ENCODE peak calls at places on chromosome 7, in seven cellular contexts. One of them, this sample, is unnamed.

GRCh38 chr7:3117488-3118228 is 74.0 kb upstream of the CARD11 start:
- DNase-seq in gastrocnemius medialis: no peak
- DNase-seq in left ventricle myocardium inferior: no peak
- DNase-seq in Calu3: no peak
- DNase-seq in natural killer cell: no peak
- DNase-seq in B cell: peak; percentile 18
- DNase-seq in cardiac muscle cell: peak; percentile 3
- DNase-seq in this sample: no peak

GRCh38 chr7:1920266-1920681 is 250.2 kb downstream of the ELFN1 start:
- DNase-seq in left ventricle myocardium inferior: no peak
- DNase-seq in gastrocnemius medialis: no peak
- DNase-seq in cardiac muscle cell: no peak
- DNase-seq in Calu3: no peak
- DNase-seq in natural killer cell: no peak
- DNase-seq in B cell: peak; percentile 59
- DNase-seq in this sample: no peak

GRCh38 chr7:33418251-33418701 is 288.9 kb downstream of the BBS9 start:
- DNase-seq in left ventricle myocardium inferior: no peak
- DNase-seq in natural killer cell: no peak
- DNase-seq in cardiac muscle cell: no peak
- DNase-seq in B cell: no peak
- DNase-seq in Calu3: no peak
- DNase-seq in gastrocnemius medialis: no peak
- DNase-seq in this sample: no peak

GRCh38 chr7:31971049-31971665 is 99.0 kb downstream of the PDE1C start:
- DNase-seq in cardiac muscle cell: no peak
- DNase-seq in gastrocnemius medialis: no peak
- DNase-seq in left ventricle myocardium inferior: no peak
- DNase-seq in Calu3: no peak
- DNase-seq in B cell: no peak
- DNase-seq in natural killer cell: no peak
- DNase-seq in this sample: no peak

GRCh38 chr7:36658603-36659516 is 65.4 kb downstream of the AOAH start:
- DNase-seq in cardiac muscle cell: no peak
- DNase-seq in natural killer cell: no peak
- DNase-seq in gastrocnemius medialis: no peak
- DNase-seq in B cell: no peak
- DNase-seq in Calu3: peak; percentile 48
- DNase-seq in left ventricle myocardium inferior: no peak
- DNase-seq in this sample: no peak

GRCh38 chr7:154965014-154965413 is 37.9 kb downstream of the PAXIP1 start:
- DNase-seq in cardiac muscle cell: no peak
- DNase-seq in gastrocnemius medialis: no peak
- DNase-seq in left ventricle myocardium inferior: no peak
- DNase-seq in B cell: no peak
- DNase-seq in natural killer cell: no peak
- DNase-seq in Calu3: no peak
- DNase-seq in this sample: no peak

GRCh38 chr7:152848026-152848425 is 88.5 kb downstream of the ACTR3B start:
- DNase-seq in gastrocnemius medialis: no peak
- DNase-seq in left ventricle myocardium inferior: no peak
- DNase-seq in B cell: no peak
- DNase-seq in natural killer cell: no peak
- DNase-seq in Calu3: no peak
- DNase-seq in cardiac muscle cell: no peak
- DNase-seq in this sample: no peak

GRCh38 chr7:80563561-80564327 is 51.9 kb upstream of the GNAT3 start:
- DNase-seq in natural killer cell: no peak
- DNase-seq in B cell: no peak
- DNase-seq in cardiac muscle cell: no peak
- DNase-seq in Calu3: peak; percentile 3
- DNase-seq in left ventricle myocardium inferior: no peak
- DNase-seq in gastrocnemius medialis: no peak
- DNase-seq in this sample: no peak

GRCh38 chr7:111650456-111650999 is 88.2 kb upstream of the IMMP2L start:
- DNase-seq in Calu3: peak; percentile 5
- DNase-seq in left ventricle myocardium inferior: no peak
- DNase-seq in cardiac muscle cell: no peak
- DNase-seq in gastrocnemius medialis: peak; percentile 25
- DNase-seq in B cell: no peak
- DNase-seq in natural killer cell: no peak
- DNase-seq in this sample: no peak

GRCh38 chr7:32047075-32047474 is 23.1 kb downstream of the PDE1C start:
- DNase-seq in B cell: no peak
- DNase-seq in Calu3: no peak
- DNase-seq in left ventricle myocardium inferior: no peak
- DNase-seq in gastrocnemius medialis: no peak
- DNase-seq in cardiac muscle cell: no peak
- DNase-seq in natural killer cell: no peak
- DNase-seq in this sample: no peak

GRCh38 chr7:96526492-96526891 is 183.2 kb downstream of the SEM1 start:
- DNase-seq in cardiac muscle cell: no peak
- DNase-seq in natural killer cell: no peak
- DNase-seq in left ventricle myocardium inferior: no peak
- DNase-seq in Calu3: no peak
- DNase-seq in B cell: no peak
- DNase-seq in gastrocnemius medialis: no peak
- DNase-seq in this sample: no peak

GRCh38 chr7:73611017-73611555 is 13.2 kb downstream of the MLXIPL start:
- DNase-seq in B cell: no peak
- DNase-seq in Calu3: no peak
- DNase-seq in natural killer cell: no peak
- DNase-seq in cardiac muscle cell: no peak
- DNase-seq in left ventricle myocardium inferior: no peak
- DNase-seq in gastrocnemius medialis: peak; percentile 88
- DNase-seq in this sample: no peak

GRCh38 chr7:123004931-123005330 is 9.4 kb upstream of the TAS2R16 start:
- DNase-seq in gastrocnemius medialis: no peak
- DNase-seq in B cell: no peak
- DNase-seq in natural killer cell: no peak
- DNase-seq in Calu3: no peak
- DNase-seq in left ventricle myocardium inferior: no peak
- DNase-seq in cardiac muscle cell: no peak
- DNase-seq in this sample: no peak

GRCh38 chr7:143145-143751 is 49.1 kb upstream of the FAM20C start:
- DNase-seq in B cell: no peak
- DNase-seq in natural killer cell: no peak
- DNase-seq in left ventricle myocardium inferior: no peak
- DNase-seq in cardiac muscle cell: no peak
- DNase-seq in Calu3: no peak
- DNase-seq in gastrocnemius medialis: no peak
- DNase-seq in this sample: no peak

GRCh38 chr7:4144801-4145470 is 537.2 kb upstream of the FOXK1 start:
- DNase-seq in natural killer cell: no peak
- DNase-seq in Calu3: no peak
- DNase-seq in gastrocnemius medialis: no peak
- DNase-seq in B cell: no peak
- DNase-seq in left ventricle myocardium inferior: peak; percentile 42
- DNase-seq in cardiac muscle cell: peak; percentile 43
- DNase-seq in this sample: no peak

GRCh38 chr7:93175219-93175618 is 27.0 kb upstream of the SAMD9L start:
- DNase-seq in cardiac muscle cell: no peak
- DNase-seq in gastrocnemius medialis: no peak
- DNase-seq in Calu3: no peak
- DNase-seq in left ventricle myocardium inferior: no peak
- DNase-seq in B cell: no peak
- DNase-seq in natural killer cell: no peak
- DNase-seq in this sample: no peak

GRCh38 chr7:380226-380550 is 90.2 kb downstream of the FOXL3 start:
- DNase-seq in natural killer cell: no peak
- DNase-seq in cardiac muscle cell: peak; percentile 35
- DNase-seq in B cell: no peak
- DNase-seq in left ventricle myocardium inferior: no peak
- DNase-seq in Calu3: no peak
- DNase-seq in gastrocnemius medialis: no peak
- DNase-seq in this sample: no peak

GRCh38 chr7:155961241-155962190 is 149.3 kb upstream of the SHH start:
- DNase-seq in left ventricle myocardium inferior: no peak
- DNase-seq in cardiac muscle cell: no peak
- DNase-seq in Calu3: peak; percentile 79
- DNase-seq in natural killer cell: no peak
- DNase-seq in gastrocnemius medialis: no peak
- DNase-seq in B cell: no peak
- DNase-seq in this sample: no peak

GRCh38 chr7:143396182-143396581 is 12.5 kb downstream of the EPHA1 start:
- DNase-seq in B cell: no peak
- DNase-seq in gastrocnemius medialis: no peak
- DNase-seq in natural killer cell: no peak
- DNase-seq in Calu3: no peak
- DNase-seq in cardiac muscle cell: no peak
- DNase-seq in left ventricle myocardium inferior: no peak
- DNase-seq in this sample: no peak

GRCh38 chr7:143394068-143394467 is 12.9 kb downstream of the ZYX start:
- DNase-seq in left ventricle myocardium inferior: no peak
- DNase-seq in gastrocnemius medialis: no peak
- DNase-seq in cardiac muscle cell: no peak
- DNase-seq in B cell: no peak
- DNase-seq in natural killer cell: no peak
- DNase-seq in Calu3: no peak
- DNase-seq in this sample: no peak

GRCh38 chr7:143396625-143397556 is 11.8 kb downstream of the EPHA1 start:
- DNase-seq in B cell: no peak
- DNase-seq in natural killer cell: no peak
- DNase-seq in Calu3: no peak
- DNase-seq in gastrocnemius medialis: no peak
- DNase-seq in left ventricle myocardium inferior: no peak
- DNase-seq in cardiac muscle cell: no peak
- DNase-seq in this sample: no peak

GRCh38 chr7:143394777-143395176 is 13.6 kb downstream of the ZYX start:
- DNase-seq in B cell: no peak
- DNase-seq in left ventricle myocardium inferior: no peak
- DNase-seq in natural killer cell: no peak
- DNase-seq in cardiac muscle cell: no peak
- DNase-seq in Calu3: no peak
- DNase-seq in gastrocnemius medialis: no peak
- DNase-seq in this sample: no peak

DNA sequence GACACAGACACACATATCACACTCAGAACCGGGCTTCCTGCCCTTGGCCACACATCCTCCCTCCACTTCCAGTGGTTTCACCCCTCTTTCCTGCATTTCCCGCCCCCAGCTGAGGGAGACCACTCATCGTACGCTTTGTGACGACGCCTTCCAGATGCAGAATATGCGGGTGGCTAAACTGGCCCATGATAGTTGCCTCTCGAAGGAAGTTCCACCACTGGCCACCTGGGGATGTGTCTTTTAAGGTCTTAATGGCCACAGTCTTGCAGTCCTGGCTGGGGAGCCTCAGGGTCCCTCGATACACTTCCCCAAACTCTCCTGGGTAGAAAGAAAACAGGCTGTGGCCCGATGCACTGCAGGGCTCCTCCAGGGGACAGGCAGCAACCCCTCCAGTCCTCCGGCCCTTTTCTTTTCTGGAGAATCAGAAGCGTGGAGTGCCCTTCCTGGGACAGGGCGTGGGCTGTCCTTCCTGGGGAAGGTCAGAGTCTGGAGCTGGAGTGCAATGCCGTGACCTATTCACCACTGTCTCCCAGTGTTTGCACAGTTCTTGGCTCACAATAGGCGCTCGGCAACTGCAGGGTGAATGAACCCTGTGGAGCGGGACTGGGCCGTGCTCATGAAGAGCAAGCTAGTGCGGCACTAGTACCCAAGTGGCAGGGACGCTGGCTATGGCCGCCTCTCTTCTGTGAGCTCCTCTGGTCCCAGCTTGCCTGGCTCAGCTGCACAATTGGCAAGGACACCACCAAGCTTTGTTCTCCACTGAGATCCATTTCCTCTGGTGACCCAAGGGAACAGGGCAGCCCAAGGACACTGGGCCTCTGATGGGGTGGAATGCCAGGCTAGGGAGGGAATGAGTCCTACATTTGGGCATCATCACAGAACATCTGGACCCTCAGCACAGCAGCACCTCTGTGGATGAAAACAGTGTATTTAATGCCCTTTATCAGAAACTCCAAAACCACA is 13.2 kb downstream of the EPHA1 start:
- DNase-seq in natural killer cell: no peak
- DNase-seq in Calu3: no peak
- DNase-seq in left ventricle myocardium inferior: no peak
- DNase-seq in cardiac muscle cell: no peak
- DNase-seq in gastrocnemius medialis: no peak
- DNase-seq in B cell: no peak
- DNase-seq in this sample: no peak
- TF ChIP-seq CTCF in natural killer cell: no peak
- TF ChIP-seq CTCF in Calu3: no peak
- TF ChIP-seq CTCF in left ventricle myocardium inferior: no peak
- TF ChIP-seq CTCF in cardiac muscle cell: peak; percentile 36
- TF ChIP-seq CTCF in gastrocnemius medialis: no peak
- TF ChIP-seq CTCF in B cell: no peak
- TF ChIP-seq CTCF in this sample: peak; percentile 23

DNA sequence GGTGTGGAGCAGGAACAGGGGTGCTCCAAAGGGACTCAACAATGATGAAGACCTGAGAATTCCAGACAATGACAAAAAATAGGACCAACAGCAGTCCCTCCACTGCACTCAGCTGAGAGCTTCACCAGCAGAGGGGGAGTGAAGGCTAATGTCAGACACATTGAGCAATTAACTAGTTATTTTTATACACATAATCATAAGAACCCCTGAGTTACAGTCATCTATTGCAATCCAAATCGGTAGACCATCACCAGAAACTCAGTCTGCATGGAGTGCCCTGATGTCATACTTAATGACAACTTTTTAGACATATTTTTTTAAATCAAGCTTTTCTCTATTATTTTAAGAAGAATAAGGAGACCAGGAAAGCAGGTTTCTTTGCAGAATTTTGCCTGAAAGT is 30.6 kb upstream of the IKZF1 start:
- DNase-seq in B cell: no peak
- DNase-seq in natural killer cell: no peak
- DNase-seq in cardiac muscle cell: no peak
- DNase-seq in Calu3: no peak
- DNase-seq in left ventricle myocardium inferior: no peak
- DNase-seq in gastrocnemius medialis: no peak
- DNase-seq in this sample: no peak
- TF ChIP-seq CTCF in B cell: peak; percentile 22
- TF ChIP-seq CTCF in natural killer cell: no peak
- TF ChIP-seq CTCF in cardiac muscle cell: no peak
- TF ChIP-seq CTCF in Calu3: no peak
- TF ChIP-seq CTCF in left ventricle myocardium inferior: no peak
- TF ChIP-seq CTCF in gastrocnemius medialis: no peak
- TF ChIP-seq CTCF in this sample: no peak

DNA sequence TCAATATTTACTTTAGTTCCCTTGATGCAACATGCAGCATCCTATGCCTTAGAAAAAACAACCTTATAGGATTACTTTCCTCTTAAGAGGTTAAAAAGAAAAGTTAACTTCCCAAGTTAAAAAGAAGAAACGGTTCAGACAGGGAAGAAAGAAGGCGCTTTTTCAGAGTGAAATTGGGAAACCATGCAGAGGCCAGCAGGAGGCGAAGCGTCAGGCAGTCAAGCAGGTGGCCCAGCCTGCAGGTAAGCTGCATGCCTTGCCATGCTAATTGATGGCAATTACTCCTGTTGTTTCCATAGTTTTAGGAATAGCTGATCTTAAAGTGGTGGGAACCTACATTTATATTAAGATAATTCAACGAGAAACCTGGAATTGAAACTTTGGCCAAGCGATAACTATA is 302.6 kb upstream of the SP4 start:
- DNase-seq in gastrocnemius medialis: no peak
- DNase-seq in natural killer cell: no peak
- DNase-seq in left ventricle myocardium inferior: no peak
- DNase-seq in B cell: no peak
- DNase-seq in cardiac muscle cell: no peak
- DNase-seq in Calu3: no peak
- DNase-seq in this sample: no peak
- TF ChIP-seq CTCF in gastrocnemius medialis: no peak
- TF ChIP-seq CTCF in natural killer cell: no peak
- TF ChIP-seq CTCF in left ventricle myocardium inferior: no peak
- TF ChIP-seq CTCF in B cell: no peak
- TF ChIP-seq CTCF in cardiac muscle cell: no peak
- TF ChIP-seq CTCF in Calu3: no peak
- TF ChIP-seq CTCF in this sample: no peak

GRCh38 chr7:131021460-131021859 is 287.5 kb upstream of the KLF14 start:
- DNase-seq in B cell: no peak
- DNase-seq in left ventricle myocardium inferior: no peak
- DNase-seq in natural killer cell: no peak
- DNase-seq in cardiac muscle cell: no peak
- DNase-seq in Calu3: no peak
- DNase-seq in gastrocnemius medialis: no peak
- DNase-seq in this sample: no peak
- TF ChIP-seq CTCF in B cell: no peak
- TF ChIP-seq CTCF in left ventricle myocardium inferior: no peak
- TF ChIP-seq CTCF in natural killer cell: no peak
- TF ChIP-seq CTCF in cardiac muscle cell: no peak
- TF ChIP-seq CTCF in Calu3: no peak
- TF ChIP-seq CTCF in gastrocnemius medialis: no peak
- TF ChIP-seq CTCF in this sample: no peak

This sample was measured in progenitor cell of endocrine pancreas.